ENCODE peak calls at places on chromosomes 13 and 19, in four cellular contexts. M, I, J and V are unnamed samples.

GRCh38 chr19:6318772-6319171 is 14.6 kb downstream of the ACER1 start:
- DNase-seq in I (no peak), J (no peak), M (no peak), V (peak)

GRCh38 chr13:113935081-113935511 is 38.8 kb downstream of the C13orf46 start:
- DNase-seq in M (peak), J (peak), I (no peak), V (no peak)

GRCh38 chr13:96822900-96823299 is 171.4 kb downstream of the OXGR1 start:
- DNase-seq in M (no peak), I (no peak), J (no peak), V (no peak)

GRCh38 chr19:35240322-35240721 is 8.5 kb upstream of the LSR start:
- DNase-seq in J (no peak), M (no peak), I (no peak), V (no peak)

GRCh38 chr19:58476498-58477015 is 405 bp downstream of the ZNF446 start:
- DNase-seq in J (peak), M (no peak), I (no peak), V (no peak)

GRCh38 chr13:27000686-27001085 is 170.9 kb downstream of the USP12 start:
- DNase-seq in J (no peak), I (no peak), M (peak), V (no peak)

GRCh38 chr19:21566073-21566472 is 60.7 kb downstream of the ZNF429 start:
- DNase-seq in I (no peak), M (no peak), J (no peak), V (peak)

GRCh38 chr13:100314132-100314910 is 225.4 kb downstream of the PCCA start:
- DNase-seq in I (no peak), J (no peak), M (no peak), V (peak)

GRCh38 chr19:39319892-39320168 is 833 bp downstream of the LRFN1 start:
- DNase-seq in M (no peak), J (no peak), I (no peak), V (no peak)

GRCh38 chr19:47158879-47159509 is 28.4 kb downstream of the SAE1 start:
- DNase-seq in J (no peak), I (no peak), M (no peak), V (peak)

GRCh38 chr13:86830046-86830445 is 841.1 kb upstream of the SLITRK5 start:
- DNase-seq in I (no peak), J (no peak), M (no peak), V (no peak)

GRCh38 chr13:42001580-42001979 is 40.7 kb upstream of the VWA8 start:
- DNase-seq in J (no peak), I (no peak), M (peak), V (peak)

GRCh38 chr19:31312004-31312403 is 37.2 kb downstream of the TSHZ3 start:
- DNase-seq in J (no peak), M (peak), I (no peak), V (no peak)

GRCh38 chr13:80276371-80277289 is 64.3 kb downstream of the SPRY2 start:
- DNase-seq in I (no peak), J (no peak), M (no peak), V (no peak)

GRCh38 chr19:35124098-35125060 is 8.8 kb downstream of the FXYD3 start:
- DNase-seq in I (peak), M (peak), J (peak), V (peak)

GRCh38 chr13:44306401-44307192 is 67.0 kb upstream of the SERP2 start:
- DNase-seq in J (no peak), M (no peak), I (peak), V (peak)

GRCh38 chr19:42290523-42291436 is 11.2 kb upstream of the PRR19 start:
- DNase-seq in M (no peak), I (peak), J (peak), V (no peak)

GRCh38 chr13:33258437-33259193 is 26.9 kb downstream of the STARD13 start:
- DNase-seq in J (no peak), I (no peak), M (no peak), V (no peak)

GRCh38 chr13:99717959-99718674 is 216.8 kb downstream of the TM9SF2 start:
- DNase-seq in J (no peak), I (no peak), M (no peak), V (no peak)

GRCh38 chr13:51804295-51805172 is 571 bp upstream of the DHRS12 start:
- DNase-seq in J (no peak), M (no peak), I (no peak), V (no peak)

GRCh38 chr19:21891086-21891485 is 55.1 kb upstream of the ZNF43 start:
- DNase-seq in I (no peak), J (no peak), M (no peak), V (no peak)

GRCh38 chr19:18507727-18508440 is 14.0 kb downstream of the ELL start:
- DNase-seq in I (no peak), J (peak), M (no peak), V (no peak)

GRCh38 chr13:72149701-72150100 is 282.7 kb upstream of the DACH1 start:
- DNase-seq in J (no peak), M (no peak), I (no peak), V (no peak)

GRCh38 chr13:49265822-49266221 is 18.1 kb downstream of the CDADC1 start:
- DNase-seq in M (no peak), J (no peak), I (no peak), V (no peak)

GRCh38 chr19:51145926-51146493 is 3.9 kb downstream of the SIGLEC7 start:
- DNase-seq in I (no peak), M (no peak), J (no peak), V (no peak)

GRCh38 chr13:19862511-19863313 is 737 bp downstream of the ZMYM5 start:
- DNase-seq in M (peak), J (peak), I (peak), V (peak)

GRCh38 chr19:11538232-11539036 is at the start of gene CNN1:
- DNase-seq in M (peak), I (peak), J (no peak), V (no peak)

GRCh38 chr19:29680447-29680846 is 15.2 kb downstream of the PLEKHF1 start:
- DNase-seq in M (peak), I (peak), J (peak), V (no peak)

GRCh38 chr19:10454267-10454666 is 33.9 kb downstream of the PDE4A start:
- DNase-seq in M (no peak), J (no peak), I (no peak), V (no peak)

GRCh38 chr13:48443442-48444208 is 30.7 kb upstream of the LPAR6 start:
- DNase-seq in I (no peak), J (no peak), M (no peak), V (no peak)

GRCh38 chr19:45191324-45191845 is 12.8 kb downstream of the BLOC1S3 start:
- DNase-seq in I (no peak), M (no peak), J (no peak), V (peak)

GRCh38 chr13:100392709-100393630 is 195.6 kb downstream of the GGACT start:
- DNase-seq in I (peak), J (no peak), M (peak), V (peak)

GRCh38 chr13:44156294-44156658 is 217.3 kb upstream of the SERP2 start:
- DNase-seq in M (no peak), J (no peak), I (no peak), V (no peak)

GRCh38 chr19:33767898-33768413 is 28.7 kb upstream of the KCTD15 start:
- DNase-seq in M (no peak), J (no peak), I (no peak), V (no peak)

GRCh38 chr13:97279079-97279411 is 56.9 kb downstream of the MBNL2 start:
- DNase-seq in M (no peak), I (no peak), J (no peak), V (no peak)

GRCh38 chr19:36041831-36042230 is 9.2 kb upstream of the CLIP3 start:
- DNase-seq in J (no peak), M (no peak), I (no peak), V (peak)

GRCh38 chr13:98174321-98174720 is 2.7 kb downstream of the RNF113B start:
- DNase-seq in J (no peak), I (no peak), M (no peak), V (no peak)

GRCh38 chr19:39246951-39247669 is 1.5 kb downstream of the IFNL4 start:
- DNase-seq in J (peak), I (peak), M (no peak), V (no peak)

GRCh38 chr19:5799247-5800241 is 5.3 kb upstream of the NRTN start:
- DNase-seq in J (peak), I (no peak), M (no peak), V (no peak)

GRCh38 chr19:33971073-33971472 is 174.4 kb downstream of the KCTD15 start:
- DNase-seq in J (no peak), I (no peak), M (no peak), V (no peak)

DNA sequence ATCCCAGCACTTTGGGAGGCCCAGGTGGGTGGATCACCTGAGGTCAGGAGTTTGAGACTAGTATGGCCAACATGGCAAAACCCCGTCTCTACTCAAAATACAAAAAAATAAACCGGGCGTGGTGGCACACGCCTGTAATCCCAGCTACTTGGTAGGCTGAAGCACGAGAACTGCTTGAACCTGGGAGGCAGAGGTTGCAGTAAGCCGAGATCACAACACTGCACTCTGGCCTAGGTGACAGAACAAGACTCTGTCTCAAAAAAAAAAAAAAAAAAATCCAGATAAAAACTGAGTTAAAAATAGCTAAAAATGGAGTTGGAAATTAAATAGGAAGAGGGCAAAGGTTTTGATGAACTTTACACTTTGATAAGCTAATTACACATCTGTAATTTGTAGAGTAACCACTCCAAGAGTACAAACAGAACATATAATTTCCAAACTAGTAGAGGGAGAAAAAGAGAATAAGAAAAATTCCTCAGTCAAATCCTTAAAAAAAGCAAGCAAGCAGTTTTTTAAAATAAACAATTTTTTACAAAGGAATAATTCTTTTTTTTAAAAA is 10.3 kb downstream of the TGDS start:
- DNase-seq in J (no peak), M (no peak), I (no peak), V (no peak)
- H3K27ac ChIP-seq in J (peak), M (no peak), I (no peak), V (no peak)

GRCh38 chr13:101487046-101487830 is 34.8 kb downstream of the ITGBL1 start:
- DNase-seq in I (no peak), M (no peak), J (no peak), V (no peak)
- TF ChIP-seq CTCF in I (no peak), M (no peak), J (no peak), V (no peak)

GRCh38 chr19:53981408-53981998 is 9.9 kb upstream of the CACNG6 start:
- DNase-seq in I (no peak), M (no peak), J (no peak), V (no peak)
- H3K27ac ChIP-seq in I (peak), M (no peak), J (no peak), V (peak)

DNA sequence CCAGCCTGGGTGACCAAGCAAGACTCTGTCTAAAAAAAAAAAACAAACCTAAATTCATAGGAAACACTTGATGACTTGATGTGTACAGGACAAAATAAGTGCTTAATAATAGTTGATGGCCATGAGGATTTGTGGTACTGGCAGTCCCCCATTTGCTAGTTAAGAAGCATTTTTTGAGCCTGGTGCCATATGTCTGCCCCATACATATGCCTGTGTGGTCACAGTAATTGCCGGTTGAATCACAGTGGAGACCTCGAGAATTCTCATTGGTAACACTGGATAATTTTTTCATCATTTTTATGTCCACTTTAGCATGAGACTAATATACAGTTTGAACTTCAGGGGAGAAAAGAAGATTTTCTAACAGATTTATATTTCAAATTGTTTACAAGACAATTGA is 79.2 kb downstream of the LRCH1 start:
- DNase-seq in M (no peak), J (no peak), I (no peak), V (no peak)
- TF ChIP-seq CTCF in M (no peak), J (no peak), I (no peak), V (no peak)

DNA sequence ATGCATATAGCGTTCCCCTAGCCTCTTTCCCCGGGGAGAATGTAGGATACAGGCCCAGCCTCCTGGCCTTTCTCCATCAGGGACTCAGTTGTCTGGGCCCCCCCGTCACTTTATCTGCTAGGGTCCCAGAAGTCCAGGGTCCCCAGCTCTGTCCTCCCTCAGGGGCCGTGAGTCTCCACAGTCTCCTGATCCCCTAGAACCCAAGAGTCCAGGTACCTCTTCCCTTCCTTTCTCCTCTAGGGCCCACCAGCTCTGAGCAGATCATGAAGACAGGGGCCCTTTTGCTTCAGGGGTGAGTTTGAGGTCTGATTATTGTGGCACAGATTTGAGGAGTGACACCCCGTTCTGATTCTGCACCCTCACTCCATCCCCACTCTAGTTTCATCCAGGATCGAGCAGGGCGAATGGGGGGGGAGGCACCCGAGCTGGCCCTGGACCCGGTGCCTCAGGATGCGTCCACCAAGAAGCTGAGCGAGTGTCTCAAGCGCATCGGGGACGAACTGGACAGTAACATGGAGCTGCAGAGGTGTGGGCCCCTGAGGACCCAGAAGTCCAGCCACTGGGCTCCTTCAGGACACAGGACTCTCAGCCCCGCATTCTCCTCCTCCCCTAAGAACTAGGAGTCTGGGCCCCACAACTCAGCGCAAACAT is 758 bp downstream of the BAX start:
- DNase-seq in J (no peak), M (no peak), I (no peak), V (no peak)
- H3K27ac ChIP-seq in J (peak), M (peak), I (peak), V (peak)

GRCh38 chr13:108087813-108088212 is 127.5 kb downstream of the LIG4 start:
- DNase-seq in J (no peak), M (no peak), I (no peak), V (no peak)

GRCh38 chr13:108083056-108083455 is 132.3 kb downstream of the LIG4 start:
- DNase-seq in M (no peak), J (no peak), I (no peak), V (no peak)

GRCh38 chr13:108084840-108085239 is 130.5 kb downstream of the LIG4 start:
- DNase-seq in J (no peak), M (no peak), I (no peak), V (no peak)

GRCh38 chr13:108082481-108082880 is 132.9 kb downstream of the LIG4 start:
- DNase-seq in I (no peak), M (no peak), J (no peak), V (no peak)

GRCh38 chr13:108086678-108087077 is 128.7 kb downstream of the LIG4 start:
- DNase-seq in I (no peak), M (no peak), J (no peak), V (no peak)
- TF ChIP-seq CTCF in I (no peak), M (no peak), J (no peak), V (no peak)

GRCh38 chr19:55081773-55082022 is 6.0 kb downstream of the EPS8L1 start:
- DNase-seq in M (no peak), I (no peak), J (no peak), V (no peak)

GRCh38 chr19:55078996-55079395 is 3.3 kb downstream of the EPS8L1 start:
- DNase-seq in M (no peak), I (no peak), J (no peak), V (no peak)

GRCh38 chr19:55080915-55081772 is 5.5 kb downstream of the EPS8L1 start:
- DNase-seq in M (peak), I (peak), J (peak), V (peak)

GRCh38 chr19:55079400-55080038 is 3.9 kb downstream of the EPS8L1 start:
- DNase-seq in J (no peak), I (no peak), M (no peak), V (no peak)

DNA sequence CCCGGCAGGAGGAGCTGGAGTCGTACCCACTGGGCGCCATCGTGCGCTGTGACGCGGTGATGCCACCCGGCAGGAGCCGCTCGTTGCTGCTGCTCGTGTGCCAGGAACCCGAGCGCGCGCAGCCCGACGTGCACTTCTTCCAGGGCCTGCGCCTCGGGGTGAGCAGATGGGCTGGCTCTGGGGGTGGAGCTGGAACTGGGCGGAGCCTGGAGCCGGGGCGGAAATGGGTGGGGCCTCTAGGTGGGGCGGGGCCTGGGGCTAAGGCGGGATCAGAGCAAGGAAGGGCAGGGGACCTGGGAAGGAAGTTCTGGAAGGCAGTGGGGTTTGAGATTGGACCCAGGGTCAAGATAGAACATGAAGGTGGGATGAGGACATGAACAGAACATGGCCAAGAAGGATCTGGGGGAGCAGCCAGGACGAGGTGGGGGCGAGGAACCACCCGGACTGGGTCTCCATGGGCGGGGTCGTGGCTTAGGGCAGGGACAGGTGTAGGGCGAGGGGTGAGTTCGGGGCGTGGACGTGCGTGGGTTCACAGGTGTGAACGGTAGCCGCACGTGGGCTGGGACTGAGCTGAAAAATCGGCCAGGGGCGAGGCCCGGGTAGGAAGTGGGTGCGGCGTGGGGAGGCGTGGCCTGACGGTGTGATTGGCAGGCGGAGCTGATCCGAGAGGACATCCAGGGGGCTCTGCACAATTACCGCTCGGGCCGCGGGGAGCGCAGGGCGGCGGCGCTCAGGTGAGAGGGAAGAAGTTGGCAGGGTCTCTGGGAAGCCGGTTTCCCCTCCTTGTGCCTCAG is 4.6 kb downstream of the EPS8L1 start:
- DNase-seq in J (no peak), M (peak), I (peak), V (peak)
- H3K27ac ChIP-seq in J (no peak), M (no peak), I (no peak), V (peak)